ENCODE peak calls at places on chromosomes 16 and 17, in seven cellular contexts. X is heart right ventricle, Z is KG1, Y is T-helper 1 cell, O is Kasumi-1, S is mucosa of descending colon, A is IMR-90. T is an unnamed sample.

GRCh38 chr17:29089601-29090044 is 46.7 kb downstream of the PIPOX start:
- DNase-seq in X (no peak), Z (no peak), Y (no peak), O (no peak), S (no peak), A (no peak), T (no peak)

GRCh38 chr17:77364941-77365583 is 224.3 kb downstream of the SEC14L1 start:
- DNase-seq in X (no peak), Z (no peak), Y (no peak), O (no peak), S (no peak), A (no peak), T (no peak)

GRCh38 chr16:4521971-4522623 is 16.5 kb downstream of the CDIP1 start:
- DNase-seq in X (peak), Z (no peak), Y (no peak), O (no peak), S (peak), A (no peak), T (no peak)

GRCh38 chr16:53511403-53512280 is 8.6 kb upstream of the AKTIP start:
- DNase-seq in X (no peak), Z (no peak), Y (no peak), O (no peak), S (no peak), A (no peak), T (no peak)

GRCh38 chr17:56521439-56522141 is 71.9 kb upstream of the NOG start:
- DNase-seq in X (no peak), Z (no peak), Y (no peak), O (no peak), S (no peak), A (no peak), T (no peak)

GRCh38 chr16:77288222-77288621 is 89.0 kb downstream of the SYCE1L start:
- DNase-seq in X (no peak), Z (no peak), Y (no peak), O (no peak), S (no peak), A (peak), T (no peak)

GRCh38 chr16:73196670-73197069 is 148.7 kb upstream of the ZFHX3 start:
- DNase-seq in X (peak), Z (peak), Y (no peak), O (peak), S (no peak), A (peak), T (no peak)

GRCh38 chr16:30738984-30739951 is 9.0 kb upstream of the PHKG2 start:
- DNase-seq in X (no peak), Z (no peak), Y (no peak), O (no peak), S (no peak), A (no peak), T (no peak)

GRCh38 chr16:15830832-15831451 is 25.9 kb downstream of the MYH11 start:
- DNase-seq in X (no peak), Z (peak), Y (no peak), O (peak), S (no peak), A (no peak), T (no peak)

GRCh38 chr17:59502800-59503199 is 62.6 kb upstream of the DHX40 start:
- DNase-seq in X (no peak), Z (no peak), Y (no peak), O (no peak), S (no peak), A (no peak), T (no peak)

GRCh38 chr17:75511610-75512575 is 3.4 kb downstream of the CASKIN2 start:
- DNase-seq in X (peak), Z (no peak), Y (no peak), O (no peak), S (no peak), A (no peak), T (no peak)

GRCh38 chr16:89909777-89910716 is 8.6 kb upstream of the MC1R start:
- DNase-seq in X (peak), Z (no peak), Y (no peak), O (peak), S (peak), A (peak), T (no peak)

GRCh38 chr17:67585077-67585602 is 132.6 kb upstream of the NOL11 start:
- DNase-seq in X (no peak), Z (no peak), Y (no peak), O (no peak), S (no peak), A (peak), T (no peak)

GRCh38 chr16:2535644-2536021 is 2.2 kb upstream of the PDPK1 start:
- DNase-seq in X (no peak), Z (no peak), Y (no peak), O (no peak), S (peak), A (peak), T (no peak)

GRCh38 chr16:48609453-48610023 is 442 bp downstream of the N4BP1 start:
- DNase-seq in X (peak), Z (no peak), Y (no peak), O (peak), S (peak), A (peak), T (no peak)

GRCh38 chr16:50489187-50489586 is 59.0 kb upstream of the NKD1 start:
- DNase-seq in X (no peak), Z (no peak), Y (no peak), O (no peak), S (no peak), A (no peak), T (no peak)

GRCh38 chr17:6507535-6507934 is 48.8 kb downstream of the PITPNM3 start:
- DNase-seq in X (no peak), Z (no peak), Y (no peak), O (no peak), S (no peak), A (peak), T (no peak)

GRCh38 chr17:67648032-67648761 is 69.5 kb upstream of the NOL11 start:
- DNase-seq in X (no peak), Z (no peak), Y (no peak), O (no peak), S (no peak), A (no peak), T (no peak)

T was measured in SIG-M5.